ENCODE peak calls at places on chromosomes 7 and 10, in four cellular contexts. P, Y, S and E are unnamed samples. For H3K36me3, the result is how much of the 10 kb centered on the place peaks cover.

GRCh38 chr10:119328222-119328621 is 120.9 kb downstream of the GRK5 start:
- DNase-seq in P (no peak), Y (no peak), S (no peak), E (no peak)

GRCh38 chr7:46215987-46216567 is 295.0 kb upstream of the IGFBP3 start:
- DNase-seq in P (peak), Y (no peak), S (no peak), E (no peak)

GRCh38 chr7:29516491-29516890 is 47.1 kb upstream of the PRR15 start:
- DNase-seq in P (no peak), Y (no peak), S (no peak), E (no peak)

GRCh38 chr7:30027065-30027456 is 559 bp upstream of the FKBP14 start:
- DNase-seq in P (no peak), Y (peak), S (no peak), E (peak)

GRCh38 chr10:93034426-93034825 is 26.2 kb upstream of the CYP26C1 start:
- DNase-seq in P (no peak), Y (no peak), S (no peak), E (no peak)

GRCh38 chr10:113849946-113850345 is 3.9 kb downstream of the DCLRE1A start:
- DNase-seq in P (no peak), Y (no peak), S (no peak), E (no peak)

GRCh38 chr10:46299531-46300366 is 13.0 kb downstream of the ANTXRL start:
- DNase-seq in P (no peak), Y (no peak), S (no peak), E (no peak)

GRCh38 chr10:29471483-29471859 is 163.3 kb downstream of the SVIL start:
- DNase-seq in P (peak), Y (no peak), S (no peak), E (no peak)

GRCh38 chr10:1366811-1367425 is 310.7 kb downstream of the WDR37 start:
- DNase-seq in P (no peak), Y (no peak), S (no peak), E (no peak)

GRCh38 chr10:114168450-114169009 is 5.5 kb downstream of the CCDC186 start:
- DNase-seq in P (no peak), Y (no peak), S (no peak), E (no peak)

GRCh38 chr10:48377751-48378585 is 71.5 kb downstream of the MAPK8 start:
- DNase-seq in P (no peak), Y (no peak), S (no peak), E (no peak)

GRCh38 chr7:26603631-26604030 is 260.8 kb downstream of the SKAP2 start:
- DNase-seq in P (peak), Y (no peak), S (no peak), E (peak)

GRCh38 chr10:43318978-43319965 is 52.2 kb upstream of the FXYD4 start:
- DNase-seq in P (no peak), Y (no peak), S (peak), E (no peak)

GRCh38 chr10:88455831-88456230 is 127.3 kb downstream of the RNLS start:
- DNase-seq in P (no peak), Y (no peak), S (no peak), E (no peak)

GRCh38 chr7:115087437-115087836 is 165.5 kb downstream of the MDFIC start:
- DNase-seq in P (peak), Y (no peak), S (no peak), E (peak)

GRCh38 chr7:17357952-17358351 is 59.5 kb downstream of the AHR start:
- DNase-seq in P (no peak), Y (no peak), S (no peak), E (no peak)

GRCh38 chr10:33129987-33130386 is 172.0 kb upstream of the ITGB1 start:
- DNase-seq in P (no peak), Y (no peak), S (no peak), E (peak)

GRCh38 chr7:4784799-4785198 is 9.4 kb downstream of the AP5Z1 start:
- DNase-seq in P (no peak), Y (no peak), S (no peak), E (no peak)
- H3K36me3 ChIP-seq in P (under half), Y (under half), S (under half), E (under half)

GRCh38 chr10:86461963-86462804 is 59.4 kb downstream of the WAPL start:
- DNase-seq in P (peak), Y (no peak), S (no peak), E (no peak)
- H3K36me3 ChIP-seq in P (under half), Y (under half), S (under half), E (half or more)

GRCh38 chr10:103447187-103447586 is 5.0 kb downstream of the CALHM2 start:
- DNase-seq in P (no peak), Y (no peak), S (no peak), E (no peak)
- H3K36me3 ChIP-seq in P (under half), Y (half or more), S (under half), E (half or more)

GRCh38 chr10:56905051-56905450 is 544.0 kb upstream of the ZWINT start:
- DNase-seq in P (no peak), Y (no peak), S (no peak), E (no peak)

GRCh38 chr10:56902554-56902953 is 541.5 kb upstream of the ZWINT start:
- DNase-seq in P (no peak), Y (no peak), S (no peak), E (no peak)
- H3K36me3 ChIP-seq in P (under half), Y (under half), S (under half), E (under half)

GRCh38 chr10:125123363-125124113 is 36.8 kb downstream of the CTBP2 start:
- DNase-seq in P (no peak), Y (peak), S (peak), E (peak)

GRCh38 chr10:125124907-125125306 is 35.5 kb downstream of the CTBP2 start:
- DNase-seq in P (no peak), Y (no peak), S (no peak), E (no peak)

GRCh38 chr10:125122566-125122965 is 37.8 kb downstream of the CTBP2 start:
- DNase-seq in P (no peak), Y (no peak), S (no peak), E (no peak)

GRCh38 chr10:125125951-125126735 is 34.2 kb downstream of the CTBP2 start:
- DNase-seq in P (no peak), Y (no peak), S (no peak), E (no peak)

DNA sequence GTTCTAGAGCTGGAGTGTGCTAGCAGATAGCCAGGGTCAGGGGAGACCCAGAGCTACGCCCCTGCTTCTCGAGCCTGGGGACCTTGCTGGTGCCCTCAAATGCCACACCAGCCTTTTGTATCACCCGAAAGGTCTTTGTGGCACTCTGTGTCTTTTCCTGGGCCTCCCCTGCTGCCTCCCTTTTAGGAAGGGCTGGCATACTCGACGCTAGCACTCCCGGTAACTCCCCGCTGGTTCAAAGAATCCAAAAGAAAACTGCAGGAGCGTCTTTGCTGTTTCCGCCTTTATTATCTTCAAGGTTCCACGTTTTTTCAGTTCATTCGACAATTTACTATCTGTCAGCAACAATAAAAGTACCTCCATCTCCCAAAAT is 36.3 kb downstream of the CTBP2 start:
- DNase-seq in P (no peak), Y (no peak), S (no peak), E (no peak)
- H3K36me3 ChIP-seq in P (under half), Y (under half), S (under half), E (under half)

DNA sequence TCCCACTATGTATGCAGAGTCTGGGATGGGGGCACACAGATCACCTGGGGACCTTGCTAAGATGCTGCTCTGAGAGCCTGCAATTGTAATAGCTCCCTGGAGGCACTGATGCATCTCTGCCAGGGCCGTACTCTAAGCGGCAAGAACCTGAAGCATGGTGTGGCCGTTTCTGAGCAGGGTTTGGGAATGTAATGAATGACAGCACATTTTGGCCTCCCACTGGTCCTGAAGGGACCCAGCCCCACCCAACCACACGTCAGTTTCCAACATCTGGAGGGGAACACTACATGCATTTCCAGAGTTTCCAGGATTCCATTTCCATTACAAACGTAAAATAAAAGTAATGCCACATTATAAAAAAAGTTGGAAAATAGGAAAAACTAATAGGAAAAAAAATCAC is 14.0 kb downstream of the ZCCHC24 start:
- DNase-seq in P (no peak), Y (no peak), S (no peak), E (no peak)
- H3K36me3 ChIP-seq in P (under half), Y (under half), S (under half), E (under half)

DNA sequence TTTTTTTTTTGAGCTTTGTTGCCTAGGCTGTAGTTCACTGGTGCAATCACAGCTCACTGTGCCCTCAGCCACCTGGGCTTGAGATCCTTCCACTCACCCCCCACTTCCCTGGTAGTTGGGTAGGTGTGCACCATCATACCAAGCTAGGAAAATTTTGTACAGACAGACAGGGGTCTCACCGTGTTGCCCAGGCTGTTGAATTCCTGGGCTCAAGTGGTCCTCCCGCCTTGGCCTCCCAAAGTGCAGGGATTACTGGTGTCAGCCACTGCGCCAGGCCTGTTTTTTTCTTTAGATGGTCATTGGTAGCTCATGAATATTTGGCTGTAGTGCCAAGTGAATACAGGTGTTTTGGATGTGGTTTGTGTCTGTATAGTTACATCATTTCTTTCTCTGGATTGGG is 7.5 kb downstream of the COMTD1 start:
- DNase-seq in P (no peak), Y (no peak), S (no peak), E (no peak)
- H3K36me3 ChIP-seq in P (under half), Y (half or more), S (under half), E (half or more)

GRCh38 chr10:103416436-103417147 is 20.2 kb downstream of the PDCD11 start:
- DNase-seq in P (peak), Y (peak), S (no peak), E (peak)

GRCh38 chr10:103413540-103413939 is 17.1 kb downstream of the PDCD11 start:
- DNase-seq in P (no peak), Y (no peak), S (no peak), E (no peak)

GRCh38 chr10:103415581-103415980 is 19.2 kb downstream of the PDCD11 start:
- DNase-seq in P (no peak), Y (no peak), S (no peak), E (no peak)

GRCh38 chr10:103417601-103418000 is 21.2 kb downstream of the PDCD11 start:
- DNase-seq in P (no peak), Y (no peak), S (no peak), E (no peak)
- H3K36me3 ChIP-seq in P (half or more), Y (half or more), S (half or more), E (half or more)